ENCODE peak calls at places on chromosomes 6 and 20, in nine cellular contexts. S is neural progenitor cell; I is AG04450; M is aorta; F is tibial artery; L is K562; Q is HCT116; B is CD8-positive, alpha-beta T cell; Z is psoas muscle. A is an unnamed sample.

GRCh38 chr6:43187821-43188220 is 5.8 kb downstream of the CUL9 start:
- DNase-seq in F (no peak), B (no peak), S (no peak), Z (no peak), M (peak), I (no peak), Q (no peak), L (no peak), A (no peak)

GRCh38 chr6:43723737-43724295 is 36.2 kb upstream of the MRPS18A start:
- DNase-seq in L (peak), Q (peak), Z (no peak), B (peak), F (peak), S (peak), M (peak), I (no peak), A (peak)

GRCh38 chr6:46217671-46218131 is 46.9 kb upstream of the ENPP5 start:
- DNase-seq in M (no peak), F (peak), B (no peak), I (no peak), Q (no peak), L (no peak), S (no peak), Z (no peak), A (no peak)

GRCh38 chr20:33899106-33899505 is 88.0 kb downstream of the CHMP4B start:
- DNase-seq in F (no peak), Z (no peak), I (no peak), Q (no peak), S (no peak), M (peak), B (no peak), L (no peak), A (no peak)

GRCh38 chr6:31156647-31157046 is 955 bp downstream of the CCHCR1 start:
- DNase-seq in M (no peak), F (no peak), B (no peak), I (no peak), S (no peak), Z (no peak), L (no peak), Q (no peak), A (no peak)

GRCh38 chr20:19047040-19047950 is 165.1 kb upstream of the SLC24A3 start:
- DNase-seq in F (peak), S (no peak), M (peak), I (no peak), B (no peak), Z (peak), Q (no peak), L (no peak), A (no peak)

GRCh38 chr6:4612636-4613171 is 163.5 kb upstream of the CDYL start:
- DNase-seq in Z (peak), Q (no peak), L (no peak), F (peak), B (no peak), M (no peak), S (no peak), I (no peak), A (no peak)

GRCh38 chr6:157647261-157647915 is 175.7 kb upstream of the SNX9 start:
- DNase-seq in F (no peak), Z (no peak), S (no peak), L (no peak), I (no peak), Q (no peak), M (peak), B (no peak), A (no peak)

GRCh38 chr6:163261361-163261760 is 153.2 kb upstream of the QKI start:
- DNase-seq in Z (no peak), L (no peak), S (no peak), I (no peak), Q (no peak), M (no peak), B (no peak), F (no peak), A (no peak)
- H3K27ac ChIP-seq in Z (no peak), L (no peak), S (peak), I (no peak), Q (no peak), M (no peak), B (no peak), F (no peak), A (no peak)

DNA sequence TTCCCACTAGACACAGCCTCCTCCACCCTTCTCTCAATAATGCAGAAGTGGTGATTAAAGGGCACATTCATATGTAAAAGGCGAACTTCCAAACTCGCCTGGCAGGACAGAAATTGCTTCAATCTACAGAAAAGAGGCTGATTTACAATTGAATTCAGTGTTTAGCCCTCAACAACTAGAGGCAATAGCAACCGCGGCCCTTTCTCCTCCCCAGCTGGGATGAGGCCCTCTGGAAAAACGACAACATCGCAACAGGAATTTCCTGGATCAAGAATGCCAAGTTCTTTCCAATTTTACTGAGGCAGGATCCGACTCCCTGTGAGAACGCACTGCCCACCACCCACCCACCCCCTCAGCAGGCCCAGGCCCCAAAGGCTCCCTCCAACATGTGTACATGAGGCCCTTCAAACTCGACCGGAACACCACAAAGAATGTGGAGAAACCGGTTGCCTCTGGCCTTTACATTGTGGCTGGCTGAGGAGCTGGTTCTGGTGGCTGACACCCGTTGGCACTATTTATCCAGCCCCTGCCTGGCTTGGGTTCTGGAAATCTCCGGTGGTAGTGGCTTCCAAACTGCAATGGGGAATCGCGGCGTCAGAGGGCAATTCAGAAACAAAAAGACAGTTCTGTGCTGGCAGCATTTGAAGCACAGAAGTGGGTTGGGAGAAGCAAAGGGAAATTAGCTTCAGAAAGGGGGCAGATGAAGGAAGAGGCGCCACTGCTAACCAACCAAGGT is 36.8 kb downstream of the ZMYND8 start:
- DNase-seq in F (peak), Q (peak), I (no peak), L (no peak), Z (peak), B (no peak), S (peak), M (no peak), A (no peak)
- H3K4me3 ChIP-seq in F (peak), Q (peak), I (peak), L (peak), Z (peak), B (no peak), S (peak), M (no peak), A (no peak)

DNA sequence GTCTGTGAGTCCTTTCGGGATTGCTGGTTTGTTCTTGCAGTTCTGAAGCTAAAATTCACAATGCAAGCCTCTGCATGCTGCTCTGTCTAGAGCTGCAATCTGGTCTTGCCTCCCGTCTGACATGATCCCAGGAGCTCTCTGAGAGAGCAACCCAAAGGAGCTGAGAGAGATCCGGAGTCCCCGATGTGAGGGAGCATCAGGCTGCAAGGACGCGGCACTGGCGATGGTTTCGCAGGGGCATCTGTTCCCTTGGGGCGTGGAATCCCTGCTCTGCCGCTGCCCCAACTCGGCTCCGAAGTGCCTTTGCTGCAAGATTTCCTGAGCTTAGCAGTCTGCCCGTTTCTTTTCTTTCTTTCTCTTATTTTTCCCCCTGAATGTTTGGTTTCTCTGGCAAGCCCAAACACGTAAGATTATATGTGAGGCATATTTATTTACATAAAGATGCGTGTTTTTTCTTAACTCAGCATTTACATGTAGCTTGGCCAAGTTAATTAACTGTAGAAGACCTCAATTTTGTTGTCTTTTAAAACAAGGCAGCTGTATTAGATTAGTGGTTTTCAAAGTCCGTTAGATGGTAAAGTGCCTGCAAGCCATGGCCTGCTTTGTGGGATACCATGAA is 873.0 kb downstream of the KIF16B start:
- DNase-seq in Q (no peak), L (no peak), F (no peak), M (no peak), S (no peak), I (no peak), B (no peak), Z (no peak), A (no peak)
- H3K27ac ChIP-seq in Q (no peak), L (no peak), F (no peak), M (no peak), S (no peak), I (no peak), B (no peak), Z (no peak), A (no peak)

GRCh38 chr20:50717312-50717711 is 14.1 kb upstream of the PARD6B start:
- DNase-seq in Z (no peak), I (no peak), B (no peak), M (no peak), Q (no peak), S (no peak), L (no peak), F (no peak), A (no peak)
- H3K4me3 ChIP-seq in Z (no peak), I (no peak), B (no peak), M (no peak), Q (no peak), S (no peak), L (no peak), F (no peak), A (no peak)

GRCh38 chr6:33161354-33162320 is 30.6 kb downstream of the COL11A2 start:
- DNase-seq in F (peak), M (peak), S (peak), L (peak), Q (peak), B (peak), I (no peak), Z (peak), A (peak)
- H3K27ac ChIP-seq in F (peak), M (peak), S (no peak), L (no peak), Q (peak), B (no peak), I (no peak), Z (no peak), A (peak)

GRCh38 chr20:24131684-24132083 is 143.1 kb upstream of the GGTLC1 start:
- DNase-seq in S (no peak), I (no peak), M (no peak), L (no peak), B (no peak), Z (no peak), Q (no peak), F (no peak), A (no peak)
- H3K4me3 ChIP-seq in S (no peak), I (no peak), M (no peak), L (no peak), B (no peak), Z (no peak), Q (no peak), F (no peak), A (no peak)